ENCODE peak calls at places on chromosome 15, in nine cellular contexts. M is CD8-positive, alpha-beta T cell; Y is ovary; U is GM23338; B is mesenchymal stem cell; D is MM.1S; S is body of pancreas; Q is K562; T is adrenal gland. P is an unnamed sample.
A peak's percentile ranks its signal among the peaks of the same experiment; 100 is the strongest.

GRCh38 chr15:85757939-85758654 is 36.6 kb downstream of the KLHL25 start:
- DNase-seq in B (no peak), T (no peak), M (no peak), U (no peak), Q (no peak), D (no peak), S (no peak), Y (no peak), P (no peak)

GRCh38 chr15:91338763-91339162 is 238.7 kb downstream of the SV2B start:
- DNase-seq in Q (peak; percentile 8), B (no peak), Y (no peak), M (no peak), T (no peak), U (peak; percentile 67), S (no peak), D (peak; percentile 36), P (no peak)

GRCh38 chr15:35665855-35666536 is 120.0 kb upstream of the DPH6 start:
- DNase-seq in Q (no peak), Y (peak; percentile 58), S (no peak), T (no peak), B (no peak), D (no peak), U (no peak), M (no peak), P (no peak)

GRCh38 chr15:35654334-35654733 is 108.4 kb upstream of the DPH6 start:
- DNase-seq in Q (no peak), B (no peak), T (no peak), M (no peak), S (no peak), D (no peak), U (no peak), Y (no peak), P (no peak)

GRCh38 chr15:59999558-60000112 is 4.5 kb upstream of the FOXB1 start:
- DNase-seq in U (no peak), D (no peak), T (no peak), B (no peak), S (no peak), Y (no peak), Q (no peak), M (no peak), P (no peak)

GRCh38 chr15:27797765-27798164 is 301.4 kb downstream of the OCA2 start:
- DNase-seq in T (no peak), M (no peak), Q (no peak), D (no peak), Y (no peak), B (no peak), S (no peak), U (no peak), P (no peak)

GRCh38 chr15:53328341-53328740 is 431.1 kb downstream of the WDR72 start:
- DNase-seq in S (no peak), M (no peak), Q (no peak), T (no peak), B (no peak), D (no peak), Y (no peak), U (no peak), P (no peak)

GRCh38 chr15:24761704-24762302 is 86.2 kb downstream of the NPAP1 start:
- DNase-seq in B (peak; percentile 16), T (no peak), U (peak; percentile 39), D (peak; percentile 24), M (no peak), Y (no peak), S (no peak), Q (no peak), P (no peak)

GRCh38 chr15:47507221-47507985 is 209.9 kb upstream of the SEMA6D start:
- DNase-seq in U (no peak), B (no peak), Y (no peak), S (no peak), T (no peak), M (no peak), D (no peak), Q (no peak), P (no peak)

GRCh38 chr15:98853161-98853560 is 154.4 kb downstream of the PGPEP1L start:
- DNase-seq in Y (peak; percentile 90), Q (peak; percentile 55), D (peak; percentile 88), T (peak; percentile 97), M (peak; percentile 60), S (peak; percentile 87), U (peak; percentile 80), B (peak; percentile 93), P (peak; percentile 91)

GRCh38 chr15:62362608-62363007 is 197.5 kb upstream of the C2CD4B start:
- DNase-seq in S (no peak), B (peak; percentile 43), U (no peak), Q (no peak), T (no peak), D (no peak), M (no peak), Y (no peak), P (no peak)

GRCh38 chr15:56948766-56949105 is 30.3 kb downstream of the TCF12 start:
- DNase-seq in Y (no peak), M (no peak), S (no peak), Q (no peak), T (no peak), B (no peak), U (no peak), D (no peak), P (no peak)

GRCh38 chr15:42145546-42146455 is 10.6 kb downstream of the PLA2G4F start:
- DNase-seq in U (no peak), D (no peak), Q (no peak), Y (no peak), T (no peak), M (no peak), S (no peak), B (no peak), P (no peak)

GRCh38 chr15:89129123-89129815 is 41.0 kb downstream of the ABHD2 start:
- DNase-seq in Y (peak; percentile 60), Q (peak; percentile 65), D (peak; percentile 64), S (no peak), T (no peak), U (peak; percentile 84), B (peak; percentile 45), M (peak; percentile 66), P (peak; percentile 40)
- H3K4me1 ChIP-seq in Y (no peaks in the 10 kb centered on the region), Q (peaks cover 18% of the 10 kb centered on the region), D (peaks cover 77% of the 10 kb centered on the region), S (peaks cover 95% of the 10 kb centered on the region), T (peaks cover 14% of the 10 kb centered on the region), U (no peaks in the 10 kb centered on the region), B (peaks cover 4% of the 10 kb centered on the region), M (peaks cover 9% of the 10 kb centered on the region), P (peaks cover 6% of the 10 kb centered on the region)

GRCh38 chr15:69133862-69134519 is 26.4 kb upstream of the GLCE start:
- DNase-seq in T (no peak), Q (no peak), S (no peak), U (no peak), B (no peak), Y (no peak), M (no peak), D (no peak), P (no peak)
- H3K27me3 ChIP-seq in T (no peaks in the 10 kb centered on the region), Q (peaks cover 15% of the 10 kb centered on the region), S (no peaks in the 10 kb centered on the region), U (no peaks in the 10 kb centered on the region), B (peaks cover 13% of the 10 kb centered on the region), Y (no peaks in the 10 kb centered on the region), M (no peaks in the 10 kb centered on the region), D (no peaks in the 10 kb centered on the region), P (no peaks in the 10 kb centered on the region)

DNA sequence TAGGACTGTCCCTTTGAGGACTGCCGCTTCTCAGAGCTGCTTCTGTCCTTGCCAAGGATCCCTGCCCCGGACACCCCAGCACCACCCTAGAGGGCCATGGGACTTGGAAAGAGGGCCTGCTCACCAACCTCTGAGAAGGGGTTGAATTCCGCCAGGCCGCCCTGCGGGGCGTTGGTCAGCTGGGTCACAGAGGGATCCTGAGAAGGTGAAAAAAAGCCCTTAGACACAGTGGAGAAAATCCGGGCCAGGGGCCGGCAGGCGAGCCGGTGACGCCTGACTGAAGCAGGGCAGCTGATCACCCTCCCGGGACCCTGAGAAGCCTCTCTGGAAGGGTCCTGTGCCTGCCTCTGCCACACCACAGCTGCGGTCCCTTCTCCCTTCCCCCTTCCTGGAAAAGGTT is 11.5 kb upstream of the ULK3 start:
- DNase-seq in Y (no peak), U (no peak), T (no peak), B (no peak), D (no peak), S (no peak), Q (no peak), M (no peak), P (no peak)
- H3K4me1 ChIP-seq in Y (no peaks in the 10 kb centered on the region), U (no peaks in the 10 kb centered on the region), T (peaks cover 10% of the 10 kb centered on the region), B (peaks cover 12% of the 10 kb centered on the region), D (peaks cover 4% of the 10 kb centered on the region), S (peaks cover 29% of the 10 kb centered on the region), Q (peaks cover 8% of the 10 kb centered on the region), M (peaks cover 28% of the 10 kb centered on the region), P (peaks cover 3% of the 10 kb centered on the region)

GRCh38 chr15:77096541-77096940 is 25.6 kb upstream of the TSPAN3 start:
- DNase-seq in T (peak; percentile 31), U (no peak), D (no peak), M (no peak), Y (no peak), B (no peak), Q (no peak), S (no peak), P (no peak)

GRCh38 chr15:77097921-77098320 is 27.0 kb upstream of the TSPAN3 start:
- DNase-seq in M (no peak), B (no peak), Y (no peak), S (no peak), U (no peak), T (peak; percentile 34), Q (no peak), D (no peak), P (peak; percentile 5)

GRCh38 chr15:77094397-77095030 is 23.6 kb upstream of the TSPAN3 start:
- DNase-seq in M (no peak), U (peak; percentile 79), T (peak; percentile 38), D (no peak), B (no peak), Q (peak; percentile 42), Y (no peak), S (no peak), P (no peak)

GRCh38 chr15:77097317-77097721 is 26.4 kb upstream of the TSPAN3 start:
- DNase-seq in T (peak; percentile 3), D (no peak), Y (no peak), M (no peak), Q (peak; percentile 15), B (no peak), U (no peak), S (no peak), P (no peak)

DNA sequence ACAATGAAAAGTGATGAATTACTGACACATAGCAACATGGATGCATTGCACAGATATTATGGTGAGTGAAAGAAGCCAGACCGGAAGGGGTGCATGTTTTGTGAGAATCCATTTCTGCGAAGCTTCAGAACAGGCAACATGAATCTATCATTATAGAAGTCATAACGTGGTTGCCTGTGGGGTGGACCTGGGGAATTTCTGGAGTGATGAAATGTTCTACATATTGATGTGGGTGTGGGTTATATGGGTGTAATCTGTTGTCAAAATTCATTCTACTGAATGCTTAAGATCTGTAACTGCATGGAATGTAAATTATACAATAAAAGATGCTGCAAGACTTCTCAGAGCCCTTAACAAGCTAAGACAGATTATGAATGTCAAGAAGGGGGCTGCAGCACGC is 25.2 kb upstream of the TSPAN3 start:
- DNase-seq in Q (no peak), S (no peak), M (no peak), B (no peak), Y (no peak), U (no peak), T (peak; percentile 4), D (no peak), P (no peak)
- H3K27me3 ChIP-seq in Q (peaks cover 32% of the 10 kb centered on the region), S (no peaks in the 10 kb centered on the region), M (no peaks in the 10 kb centered on the region), B (no peaks in the 10 kb centered on the region), Y (no peaks in the 10 kb centered on the region), U (no peaks in the 10 kb centered on the region), T (no peaks in the 10 kb centered on the region), D (no peaks in the 10 kb centered on the region), P (no peaks in the 10 kb centered on the region)